ENCODE peak calls at places on chromosome 11, in four cellular contexts. Y is A549; R is CD8-positive, alpha-beta T cell; U is HCT116. P is an unnamed sample.

GRCh38 chr11:109845437-109845836 is 247.8 kb upstream of the ZC3H12C start:
- DNase-seq in R (no peak), U (no peak), Y (no peak), P (no peak)

GRCh38 chr11:126355324-126355925 is at the start of gene ST3GAL4:
- DNase-seq in Y (peak; percentile 74), R (peak; percentile 47), U (no peak), P (no peak)

GRCh38 chr11:67178878-67179277 is 59.8 kb downstream of the KDM2A start:
- DNase-seq in Y (no peak), R (no peak), U (no peak), P (no peak)

GRCh38 chr11:110071197-110071596 is 22.0 kb upstream of the ZC3H12C start:
- DNase-seq in Y (no peak), R (no peak), U (no peak), P (no peak)

GRCh38 chr11:2434008-2434407 is 10.3 kb downstream of the TRPM5 start:
- DNase-seq in R (no peak), U (no peak), Y (no peak), P (no peak)

GRCh38 chr11:74937696-74938475 is 11.0 kb downstream of the XRRA1 start:
- DNase-seq in Y (no peak), U (no peak), R (no peak), P (no peak)

GRCh38 chr11:126408901-126409670 is 53.6 kb downstream of the ST3GAL4 start:
- DNase-seq in R (no peak), U (no peak), Y (no peak), P (no peak)

GRCh38 chr11:119991669-119992068 is 146.2 kb downstream of the TRIM29 start:
- DNase-seq in U (no peak), Y (no peak), R (no peak), P (no peak)

GRCh38 chr11:57359896-57360690 is 20.9 kb downstream of the PRG3 start:
- DNase-seq in R (no peak), Y (no peak), U (no peak), P (no peak)

GRCh38 chr11:116742104-116742503 is 30.7 kb downstream of the BUD13 start:
- DNase-seq in Y (no peak), R (no peak), U (no peak), P (no peak)

GRCh38 chr11:824292-824880 is 3.3 kb upstream of the CRACR2B start:
- DNase-seq in R (no peak), U (no peak), Y (no peak), P (no peak)

GRCh38 chr11:93735627-93736026 is 5.7 kb downstream of the TAF1D start:
- DNase-seq in Y (no peak), U (no peak), R (no peak), P (no peak)

GRCh38 chr11:126489791-126490190 is 134.3 kb downstream of the ST3GAL4 start:
- DNase-seq in R (no peak), U (no peak), Y (no peak), P (no peak)

GRCh38 chr11:72224587-72225410 is at the start of gene INPPL1:
- DNase-seq in R (peak; percentile 16), Y (no peak), U (no peak), P (no peak)

GRCh38 chr11:13061294-13061990 is 52.3 kb downstream of the RASSF10 start:
- DNase-seq in Y (no peak), U (no peak), R (no peak), P (no peak)

GRCh38 chr11:8223513-8223899 is 40.2 kb downstream of the LMO1 start:
- DNase-seq in U (no peak), Y (no peak), R (no peak), P (no peak)

GRCh38 chr11:91248199-91248807 is 976.3 kb upstream of the FAT3 start:
- DNase-seq in R (no peak), Y (peak; percentile 2), U (peak; percentile 4), P (no peak)

GRCh38 chr11:111097191-111097590 is 148.3 kb upstream of the POU2AF2 start:
- DNase-seq in R (no peak), U (peak; percentile 3), Y (no peak), P (no peak)
- H3K4me3 ChIP-seq in R (no peak overlapping the region), U (no peak overlapping the region), Y (no peak overlapping the region), P (peak overlapping the region; percentile 18)

GRCh38 chr11:112795142-112795815 is 165.9 kb upstream of the NCAM1 start:
- DNase-seq in Y (peak; percentile 57), U (peak; percentile 38), R (no peak), P (no peak)
- TF ChIP-seq CTCF in Y (peak; percentile 41), U (peak; percentile 82), R (peak; percentile 19), P (peak; percentile 78)

DNA sequence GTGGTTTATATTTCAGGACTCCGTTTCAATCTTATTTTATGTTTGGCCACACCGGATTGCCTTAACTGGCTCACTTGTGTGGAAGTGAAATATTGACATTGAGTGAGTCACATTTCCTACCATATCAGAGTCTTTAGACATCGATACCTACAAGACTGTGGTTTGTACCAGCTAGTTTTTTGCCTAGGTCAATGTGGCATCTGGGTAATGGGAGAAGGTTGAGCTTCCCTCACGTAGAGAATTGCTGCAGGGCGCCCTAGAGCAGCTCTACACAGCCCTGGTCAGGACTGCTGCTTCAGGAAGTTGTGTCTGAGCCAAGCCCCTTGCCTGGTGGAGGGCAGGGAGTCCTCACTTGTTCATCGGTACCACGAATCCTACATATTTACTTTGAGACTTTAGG is 1.6 kb downstream of the GRAMD1B start:
- DNase-seq in U (no peak), Y (peak; percentile 8), R (no peak), P (no peak)
- H3K4me3 ChIP-seq in U (no peak overlapping the region), Y (peak overlapping the region; percentile 93), R (peak overlapping the region; percentile 70), P (no peak overlapping the region)

GRCh38 chr11:16799890-16800289 is 61.4 kb downstream of the C11orf58 start:
- DNase-seq in R (no peak), U (no peak), Y (no peak), P (no peak)
- TF ChIP-seq CTCF in R (no peak), U (no peak), Y (no peak), P (no peak)

GRCh38 chr11:62139526-62140301 is 15.9 kb downstream of the INCENP start:
- DNase-seq in Y (no peak), R (no peak), U (no peak), P (no peak)
- H3K4me3 ChIP-seq in Y (no peak overlapping the region), R (no peak overlapping the region), U (no peak overlapping the region), P (no peak overlapping the region)

DNA sequence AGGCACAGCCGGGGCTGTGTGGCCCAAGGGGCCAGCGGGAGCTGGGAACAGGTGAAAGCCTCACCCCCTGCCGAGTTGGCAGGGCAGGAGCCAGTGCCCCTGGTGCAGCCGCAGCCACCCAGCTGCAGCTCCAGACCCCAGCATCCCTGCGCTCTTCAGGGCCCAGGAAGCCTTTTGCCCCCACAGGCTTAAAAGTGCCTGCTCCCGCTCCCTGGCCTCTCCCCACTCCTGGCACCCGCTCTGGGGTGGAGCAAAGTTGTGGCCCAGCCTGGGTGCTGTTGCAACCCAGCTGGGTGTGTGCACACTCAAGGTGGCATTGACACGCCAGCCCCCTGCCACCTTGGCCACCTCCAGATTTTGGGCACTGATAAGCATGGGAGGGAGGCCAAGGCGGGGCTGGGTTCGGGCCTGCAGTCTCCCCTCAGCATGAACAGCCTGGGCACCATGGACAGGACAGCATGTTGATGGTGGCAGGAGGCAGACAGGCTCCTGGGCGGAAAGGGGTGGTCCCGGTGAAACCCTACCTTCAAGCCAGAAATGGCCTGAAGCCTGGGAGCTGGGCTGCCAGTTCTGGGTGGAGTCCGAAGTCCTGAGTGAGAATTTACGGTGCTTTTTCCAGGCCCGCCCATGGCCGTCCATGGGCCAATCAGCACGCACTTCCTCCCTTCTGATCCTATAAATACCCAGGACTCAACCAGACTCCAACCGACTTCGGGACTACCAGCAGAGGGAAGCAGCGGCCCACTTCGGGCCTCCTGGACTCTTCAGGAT is 23.5 kb upstream of the RNASEH2C start:
- DNase-seq in R (no peak), U (peak; percentile 62), Y (peak; percentile 49), P (no peak)
- TF ChIP-seq CTCF in R (no peak), U (peak; percentile 58), Y (peak; percentile 40), P (peak; percentile 50)

GRCh38 chr11:46099973-46100335 is 21.3 kb downstream of the PHF21A start:
- DNase-seq in R (no peak), U (no peak), Y (no peak), P (no peak)
- H3K4me3 ChIP-seq in R (peak overlapping the region; percentile 40), U (no peak overlapping the region), Y (no peak overlapping the region), P (no peak overlapping the region)

GRCh38 chr11:115247953-115248352 is 256.3 kb downstream of the CADM1 start:
- DNase-seq in R (no peak), U (no peak), Y (no peak), P (no peak)
- TF ChIP-seq CTCF in R (no peak), U (no peak), Y (no peak), P (no peak)

GRCh38 chr11:43366597-43367121 is 7.9 kb downstream of the TTC17 start:
- DNase-seq in U (no peak), R (no peak), Y (no peak), P (no peak)
- H3K4me3 ChIP-seq in U (no peak overlapping the region), R (no peak overlapping the region), Y (no peak overlapping the region), P (no peak overlapping the region)

P was measured in epithelial cell of proximal tubule.